ENCODE peak calls at places on chromosome 1, in seven cellular contexts. N is IMR-90; O is T1000; J is stimulated activated CD4-positive, alpha-beta T cell treated with anti-CD3 and anti-CD28 coated beads, Interleukin-2, amount 100 ng/mL, for 4 hours; A is stromal cell of bone marrow; G is NCI-H774; Q is BJ. H is an unnamed sample.

GRCh38 chr1:9289090-9289534 is 3.6 kb upstream of the SPSB1 start:
- DNase-seq in N (peak; percentile 74), O (peak; percentile 63), J (peak; percentile 77), A (no peak), G (no peak), Q (no peak), H (no peak)

GRCh38 chr1:18238190-18238589 is 130.6 kb downstream of the IGSF21 start:
- DNase-seq in N (no peak), O (no peak), J (no peak), A (no peak), G (no peak), Q (no peak), H (no peak)

GRCh38 chr1:9399510-9400424 is 107.1 kb downstream of the SPSB1 start:
- DNase-seq in N (peak; percentile 48), O (no peak), J (no peak), A (no peak), G (peak; percentile 7), Q (no peak), H (no peak)

GRCh38 chr1:39283858-39284257 is 79.4 kb downstream of the MACF1 start:
- DNase-seq in N (no peak), O (no peak), J (no peak), A (no peak), G (peak; percentile 17), Q (no peak), H (no peak)

GRCh38 chr1:17798011-17798410 is 42.9 kb downstream of the ACTL8 start:
- DNase-seq in N (no peak), O (no peak), J (no peak), A (no peak), G (no peak), Q (no peak), H (no peak)

GRCh38 chr1:16900771-16901170 is 5.0 kb downstream of the RNU1-2 start:
- DNase-seq in N (no peak), O (no peak), J (no peak), A (no peak), G (no peak), Q (no peak), H (no peak)

GRCh38 chr1:181160322-181160721 is 71.8 kb downstream of the IER5 start:
- DNase-seq in N (no peak), O (no peak), J (no peak), A (no peak), G (no peak), Q (no peak), H (no peak)

GRCh38 chr1:180507826-180508724 is 5.7 kb upstream of the ACBD6 start:
- DNase-seq in N (peak; percentile 96), O (peak; percentile 26), J (no peak), A (peak; percentile 31), G (no peak), Q (no peak), H (peak; percentile 21)

GRCh38 chr1:27570823-27571222 is 33.1 kb downstream of the AHDC1 start:
- DNase-seq in N (no peak), O (no peak), J (no peak), A (no peak), G (no peak), Q (no peak), H (no peak)

GRCh38 chr1:243597383-243597782 is 252.7 kb downstream of the AKT3 start:
- DNase-seq in N (peak; percentile 3), O (no peak), J (no peak), A (no peak), G (no peak), Q (no peak), H (no peak)

GRCh38 chr1:178869114-178869697 is 1.7 kb downstream of the ANGPTL1 start:
- DNase-seq in N (peak; percentile 63), O (no peak), J (no peak), A (peak; percentile 44), G (no peak), Q (peak; percentile 21), H (peak; percentile 59)

GRCh38 chr1:2787163-2787911 is 14.2 kb downstream of the TTC34 start:
- DNase-seq in N (no peak), O (no peak), J (no peak), A (no peak), G (no peak), Q (no peak), H (no peak)

GRCh38 chr1:29249170-29249691 is 12.9 kb downstream of the PTPRU start:
- DNase-seq in N (peak; percentile 40), O (no peak), J (no peak), A (no peak), G (no peak), Q (no peak), H (no peak)

GRCh38 chr1:7995437-7995836 is 30.7 kb downstream of the ERRFI1 start:
- DNase-seq in N (no peak), O (no peak), J (no peak), A (no peak), G (no peak), Q (no peak), H (no peak)

GRCh38 chr1:156851779-156852413 is 7.0 kb downstream of the INSRR start:
- DNase-seq in N (no peak), O (no peak), J (no peak), A (no peak), G (peak; percentile 13), Q (no peak), H (no peak)

GRCh38 chr1:2388004-2388913 is 3.1 kb downstream of the MORN1 start:
- DNase-seq in N (no peak), O (no peak), J (no peak), A (no peak), G (no peak), Q (no peak), H (no peak)

GRCh38 chr1:226790545-226791181 is 51.6 kb upstream of the ITPKB start:
- DNase-seq in N (no peak), O (no peak), J (no peak), A (no peak), G (no peak), Q (no peak), H (no peak)

GRCh38 chr1:93528416-93528815 is 80.5 kb downstream of the FNBP1L start:
- DNase-seq in N (no peak), O (no peak), J (no peak), A (no peak), G (no peak), Q (no peak), H (no peak)

GRCh38 chr1:96521994-96522760 is 199.4 kb upstream of the PTBP2 start:
- DNase-seq in N (peak; percentile 61), O (no peak), J (no peak), A (no peak), G (no peak), Q (no peak), H (no peak)

GRCh38 chr1:201649776-201650607 is 111.1 kb downstream of the NAV1 start:
- DNase-seq in N (peak; percentile 70), O (no peak), J (no peak), A (no peak), G (peak; percentile 84), Q (no peak), H (no peak)

GRCh38 chr1:155052412-155053400 is 1.6 kb downstream of the ADAM15 start:
- DNase-seq in N (no peak), O (no peak), J (no peak), A (no peak), G (no peak), Q (no peak), H (no peak)

GRCh38 chr1:39625462-39626273 is 13.8 kb downstream of the HEYL start:
- DNase-seq in N (peak; percentile 53), O (no peak), J (no peak), A (no peak), G (no peak), Q (no peak), H (no peak)

GRCh38 chr1:33460947-33461629 is 11.4 kb upstream of the ZSCAN20 start:
- DNase-seq in N (no peak), O (no peak), J (no peak), A (no peak), G (no peak), Q (no peak), H (no peak)

GRCh38 chr1:31654171-31654776 is 9.6 kb upstream of the PEF1 start:
- DNase-seq in N (no peak), O (no peak), J (no peak), A (no peak), G (no peak), Q (no peak), H (no peak)

GRCh38 chr1:212179394-212180076 is 105.7 kb upstream of the PPP2R5A start:
- DNase-seq in N (peak; percentile 97), O (peak; percentile 47), J (no peak), A (peak; percentile 83), G (no peak), Q (peak; percentile 74), H (peak; percentile 76)

GRCh38 chr1:44030606-44031050 is 634 bp downstream of the SLC6A9 start:
- DNase-seq in N (peak; percentile 34), O (peak; percentile 30), J (no peak), A (no peak), G (no peak), Q (no peak), H (no peak)

GRCh38 chr1:203570805-203571204 is 55.8 kb upstream of the ATP2B4 start:
- DNase-seq in N (no peak), O (no peak), J (no peak), A (no peak), G (no peak), Q (no peak), H (no peak)

GRCh38 chr1:245060684-245061374 is 94.0 kb upstream of the KIF26B start:
- DNase-seq in N (peak; percentile 38), O (no peak), J (no peak), A (no peak), G (no peak), Q (no peak), H (no peak)

GRCh38 chr1:201140235-201140940 is 13.4 kb upstream of the ASCL5 start:
- DNase-seq in N (no peak), O (no peak), J (no peak), A (no peak), G (no peak), Q (no peak), H (no peak)

GRCh38 chr1:228410015-228410414 is 3.4 kb upstream of the TRIM11 start:
- DNase-seq in N (peak; percentile 51), O (no peak), J (no peak), A (peak; percentile 30), G (no peak), Q (no peak), H (no peak)

GRCh38 chr1:119631433-119632102 is 16.5 kb downstream of the ZNF697 start:
- DNase-seq in N (peak; percentile 72), O (peak; percentile 67), J (no peak), A (peak; percentile 58), G (no peak), Q (no peak), H (no peak)

GRCh38 chr1:231691618-231692259 is 65.1 kb downstream of the DISC1 start:
- DNase-seq in N (peak; percentile 47), O (no peak), J (no peak), A (peak; percentile 24), G (no peak), Q (no peak), H (no peak)

GRCh38 chr1:111463029-111463683 is 10.6 kb upstream of the C1orf162 start:
- DNase-seq in N (peak; percentile 84), O (peak; percentile 8), J (no peak), A (no peak), G (no peak), Q (no peak), H (no peak)

GRCh38 chr1:5448486-5448885 is 543.7 kb downstream of the NPHP4 start:
- DNase-seq in N (no peak), O (no peak), J (no peak), A (no peak), G (peak; percentile 10), Q (no peak), H (no peak)

GRCh38 chr1:156060937-156061636 is at the start of gene RAB25:
- DNase-seq in N (no peak), O (no peak), J (no peak), A (no peak), G (peak; percentile 87), Q (no peak), H (no peak)

GRCh38 chr1:167720965-167721616 is 691 bp upstream of the MPZL1 start:
- DNase-seq in N (peak; percentile 68), O (peak; percentile 6), J (no peak), A (peak; percentile 64), G (no peak), Q (peak; percentile 20), H (peak; percentile 24)

GRCh38 chr1:59816318-59816878 is 1.6 kb downstream of the HOOK1 start:
- DNase-seq in N (no peak), O (no peak), J (no peak), A (no peak), G (no peak), Q (no peak), H (no peak)

GRCh38 chr1:53368314-53369033 is 40.6 kb upstream of the LRP8 start:
- DNase-seq in N (no peak), O (no peak), J (no peak), A (no peak), G (no peak), Q (no peak), H (no peak)